ENCODE peak calls at places on chromosomes 12 and 14, in four cellular contexts. C is HCT116, A is pancreas, N is cardiac muscle cell. U is an unnamed sample.

GRCh38 chr14:74955229-74955999 is at the start of gene PGF:
- DNase-seq in N (peak; percentile 51), A (peak; percentile 76), C (peak; percentile 7), U (peak; percentile 85)

GRCh38 chr12:122793685-122794106 is 19.3 kb downstream of the CCDC62 start:
- DNase-seq in C (peak; percentile 52), N (peak; percentile 74), A (no peak), U (no peak)

GRCh38 chr14:22502007-22502406 is 87.0 kb downstream of the DAD1 start:
- DNase-seq in C (no peak), N (no peak), A (no peak), U (peak; percentile 21)

GRCh38 chr12:39807043-39807442 is 187.4 kb upstream of the ABCD2 start:
- DNase-seq in A (no peak), C (peak; percentile 51), N (peak; percentile 45), U (no peak)

GRCh38 chr14:96037891-96038557 is 1.1 kb upstream of the C14orf132 start:
- DNase-seq in N (peak; percentile 78), C (peak; percentile 74), A (peak; percentile 30), U (peak; percentile 64)

GRCh38 chr14:75249251-75249957 is 29.2 kb upstream of the FOS start:
- DNase-seq in A (peak; percentile 56), N (no peak), C (no peak), U (peak; percentile 55)

GRCh38 chr12:30484658-30485057 is 211.0 kb downstream of the IPO8 start:
- DNase-seq in N (no peak), C (no peak), A (no peak), U (no peak)

GRCh38 chr14:88983755-88984154 is 159.3 kb downstream of the TTC8 start:
- DNase-seq in A (no peak), N (peak; percentile 86), C (no peak), U (no peak)

GRCh38 chr14:87059060-87059827 is 933.7 kb downstream of the GALC start:
- DNase-seq in N (no peak), A (peak; percentile 20), C (no peak), U (no peak)

GRCh38 chr14:100540141-100540925 is 46.9 kb downstream of the BEGAIN start:
- DNase-seq in A (peak; percentile 75), N (peak; percentile 22), C (no peak), U (peak; percentile 46)

GRCh38 chr12:18799140-18799446 is 61.2 kb downstream of the CAPZA3 start:
- DNase-seq in C (no peak), A (no peak), N (no peak), U (no peak)

GRCh38 chr12:91139264-91139663 is 28.0 kb upstream of the LUM start:
- DNase-seq in N (peak; percentile 52), C (no peak), A (no peak), U (no peak)

GRCh38 chr12:29799591-29799990 is 15.8 kb upstream of the TMTC1 start:
- DNase-seq in N (no peak), A (no peak), C (no peak), U (no peak)

GRCh38 chr12:101923049-101923718 is 45.8 kb downstream of the DRAM1 start:
- DNase-seq in C (no peak), N (no peak), A (no peak), U (no peak)

GRCh38 chr12:15592934-15593333 is 196.3 kb downstream of the EPS8 start:
- DNase-seq in N (peak; percentile 21), A (no peak), C (no peak), U (no peak)

DNA sequence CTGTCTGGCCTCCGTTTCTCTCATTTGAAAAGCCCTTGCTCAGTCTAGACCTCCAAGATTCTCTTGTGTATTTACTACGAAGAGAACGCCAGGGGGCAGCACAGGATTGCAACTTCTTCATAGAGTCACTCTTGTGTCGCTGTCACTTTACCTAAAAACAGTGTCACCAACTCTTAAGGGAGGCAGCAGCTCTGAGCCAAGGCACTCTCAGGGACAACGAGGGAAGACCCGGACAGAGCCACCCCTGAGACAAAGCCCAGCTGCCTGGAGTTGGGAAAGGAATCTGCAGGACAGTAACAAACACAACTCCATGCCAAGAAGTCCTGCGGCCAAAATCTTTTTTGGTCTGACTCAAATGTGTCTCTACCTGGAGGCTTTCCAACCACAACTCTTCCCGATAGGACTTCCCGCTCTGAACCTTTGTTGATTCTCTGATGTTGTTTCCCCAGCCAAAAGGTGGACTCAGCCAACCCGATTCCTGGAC is 9.6 kb upstream of the RPAP3 start:
- DNase-seq in N (peak; percentile 80), C (peak; percentile 74), A (peak; percentile 70), U (peak; percentile 76)
- H3K27ac ChIP-seq in N (no peak overlapping the region), C (no peak overlapping the region), A (peak overlapping the region; percentile 46), U (no peak overlapping the region)

GRCh38 chr12:72836184-72836583 is 564.0 kb downstream of the TRHDE start:
- DNase-seq in C (no peak), A (no peak), N (no peak), U (no peak)
- H3K9me3 ChIP-seq in C (no peaks in the 10 kb centered on the region), A (no peaks in the 10 kb centered on the region), N (no peaks in the 10 kb centered on the region), U (no peaks in the 10 kb centered on the region)

DNA sequence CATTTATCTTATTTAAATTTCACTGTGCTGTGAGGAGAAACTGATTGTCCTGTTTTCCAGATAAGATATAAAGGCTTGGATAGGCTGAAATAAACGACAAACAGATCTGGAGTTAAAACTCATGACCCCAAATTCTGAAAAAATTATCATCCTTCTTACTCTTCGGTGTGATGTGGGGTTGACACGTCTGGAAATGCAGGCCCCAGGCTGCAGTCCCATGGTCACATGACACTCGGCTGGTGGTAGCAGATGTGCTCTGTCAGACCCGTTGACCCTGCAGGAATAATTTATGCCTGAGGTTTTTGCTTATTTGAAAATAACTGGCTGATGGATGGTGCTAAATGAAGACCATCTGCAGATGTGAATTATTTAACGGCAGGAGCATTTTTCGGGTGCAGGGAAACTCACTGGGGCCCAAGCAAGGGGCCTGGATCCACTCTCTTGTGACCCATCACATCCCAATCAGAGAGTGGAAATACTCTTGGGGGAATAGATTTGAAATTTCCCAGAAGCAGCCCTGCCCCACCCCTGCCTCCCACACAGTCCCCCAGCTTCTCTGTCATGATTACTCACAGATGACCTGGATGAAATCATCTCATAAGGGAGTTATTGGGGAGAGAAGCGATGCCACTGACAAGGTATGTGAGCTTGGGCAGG is 47.7 kb upstream of the CMKLR1 start:
- DNase-seq in A (no peak), N (no peak), C (no peak), U (no peak)
- H3K27ac ChIP-seq in A (no peak overlapping the region), N (no peak overlapping the region), C (no peak overlapping the region), U (no peak overlapping the region)

GRCh38 chr14:106846218-106846617 is 1319.8 kb downstream of the TMEM121 start:
- DNase-seq in C (no peak), N (no peak), A (no peak), U (no peak)
- H3K9me3 ChIP-seq in C (no peaks in the 10 kb centered on the region), N (peaks cover 3% of the 10 kb centered on the region), A (no peaks in the 10 kb centered on the region), U (no peaks in the 10 kb centered on the region)

U was measured in psoas muscle.